ENCODE peak calls at places on chromosome 1, in five cellular contexts. H, A, F, N and P are unnamed samples.

GRCh38 chr1:8347635-8348034 is 29.7 kb downstream of the SLC45A1 start:
- DNase-seq in F (no peak), A (no peak), N (no peak), H (no peak), P (no peak)

GRCh38 chr1:230279583-230279945 is 146.6 kb downstream of the PGBD5 start:
- DNase-seq in F (no peak), A (no peak), N (no peak), H (no peak), P (no peak)

GRCh38 chr1:96002969-96003964 is 718.3 kb upstream of the PTBP2 start:
- DNase-seq in F (no peak), N (no peak), A (no peak), H (no peak), P (no peak)

GRCh38 chr1:199550384-199551067 is 477.0 kb upstream of the NR5A2 start:
- DNase-seq in F (no peak), H (no peak), N (no peak), A (peak; percentile 11), P (no peak)

GRCh38 chr1:98981917-98982513 is 22.6 kb downstream of the PLPPR5 start:
- DNase-seq in H (peak; percentile 32), F (no peak), N (no peak), A (no peak), P (peak; percentile 53)

GRCh38 chr1:14362331-14362730 is 236.2 kb upstream of the KAZN start:
- DNase-seq in H (no peak), F (no peak), N (no peak), A (no peak), P (no peak)

GRCh38 chr1:92583821-92584760 is 97.4 kb upstream of the GFI1 start:
- DNase-seq in F (no peak), N (no peak), H (no peak), A (peak; percentile 18), P (peak; percentile 36)

GRCh38 chr1:160206421-160207117 is 1.4 kb downstream of the PEA15 start:
- DNase-seq in F (no peak), A (peak; percentile 69), N (no peak), H (no peak), P (peak; percentile 95)

GRCh38 chr1:45685308-45686080 is 839 bp downstream of the GPBP1L1 start:
- DNase-seq in F (no peak), N (no peak), A (no peak), H (no peak), P (peak; percentile 4)

GRCh38 chr1:204591473-204592090 is 75.4 kb downstream of the MDM4 start:
- DNase-seq in N (no peak), A (peak; percentile 54), H (no peak), F (no peak), P (peak; percentile 79)